ENCODE peak calls at places on chromosomes 4 and X, in four cellular contexts. C is hippocampal formation; K is A549; T is CD8-positive, alpha-beta T cell. F is an unnamed sample.

GRCh38 chr4:79855081-79855480 is 217.9 kb downstream of the ANTXR2 start:
- DNase-seq in C (no peak), K (no peak), T (no peak), F (no peak)

GRCh38 chr4:119861731-119862130 is 204.9 kb downstream of the MAD2L1 start:
- DNase-seq in C (no peak), K (no peak), T (no peak), F (no peak)

GRCh38 chr4:140635606-140636005 is 66.8 kb upstream of the UCP1 start:
- DNase-seq in C (no peak), K (peak), T (no peak), F (peak)

GRCh38 chr4:184328022-184328736 is 110.5 kb upstream of the ENPP6 start:
- DNase-seq in C (no peak), K (no peak), T (no peak), F (no peak)

GRCh38 chrX:122945328-122945727 is 238.8 kb upstream of the GRIA3 start:
- DNase-seq in C (no peak), K (no peak), T (no peak), F (no peak)

GRCh38 chr4:2250003-2250763 is 8.3 kb upstream of the HAUS3 start:
- DNase-seq in C (no peak), K (no peak), T (no peak), F (no peak)

GRCh38 chr4:159768011-159768410 is 665.1 kb downstream of the RAPGEF2 start:
- DNase-seq in C (no peak), K (no peak), T (no peak), F (no peak)

GRCh38 chr4:145589923-145590702 is 29.1 kb upstream of the MMAA start:
- DNase-seq in C (no peak), K (peak), T (no peak), F (no peak)

GRCh38 chr4:152690706-152691651 is 11.2 kb upstream of the TMEM154 start:
- DNase-seq in C (no peak), K (no peak), T (no peak), F (no peak)

F was measured in PC-9.